ENCODE peak calls at places on chromosomes 6 and 20, in seven cellular contexts. S is H1, D is HepG2, L is HCT116, B is K562, N is Panc1, M is SK-N-SH. J is an unnamed sample.

GRCh38 chr20:44448753-44449546 is 26.7 kb upstream of the TTPAL start:
- DNase-seq in S (peak), D (peak), L (peak), B (peak), N (no peak), M (peak), J (peak)

GRCh38 chr6:12595161-12595792 is 121.3 kb upstream of the PHACTR1 start:
- DNase-seq in S (no peak), D (no peak), L (no peak), B (no peak), N (no peak), M (no peak), J (no peak)

GRCh38 chr6:159008656-159009288 is 8.8 kb upstream of the RSPH3 start:
- DNase-seq in S (no peak), D (peak), L (no peak), B (peak), N (peak), M (peak), J (no peak)

GRCh38 chr20:61821698-61822097 is 244.0 kb downstream of the TAF4 start:
- DNase-seq in S (no peak), D (no peak), L (no peak), B (no peak), N (no peak), M (no peak), J (no peak)

GRCh38 chr6:18528084-18528743 is 141.1 kb downstream of the RNF144B start:
- DNase-seq in S (no peak), D (no peak), L (no peak), B (no peak), N (no peak), M (peak), J (no peak)

GRCh38 chr6:137954253-137954652 is 87.2 kb downstream of the TNFAIP3 start:
- DNase-seq in S (no peak), D (no peak), L (no peak), B (peak), N (no peak), M (no peak), J (no peak)

GRCh38 chr20:33828912-33829560 is 17.9 kb downstream of the CHMP4B start:
- DNase-seq in S (no peak), D (no peak), L (no peak), B (no peak), N (no peak), M (no peak), J (no peak)

GRCh38 chr6:2412731-2413130 is 167.3 kb upstream of the GMDS start:
- DNase-seq in S (no peak), D (no peak), L (no peak), B (no peak), N (no peak), M (no peak), J (no peak)

GRCh38 chr20:50399003-50399916 is 110.9 kb upstream of the PTPN1 start:
- DNase-seq in S (no peak), D (peak), L (no peak), B (no peak), N (no peak), M (no peak), J (no peak)

GRCh38 chr20:55053389-55053788 is 578.0 kb downstream of the DOK5 start:
- DNase-seq in S (no peak), D (no peak), L (no peak), B (no peak), N (no peak), M (no peak), J (no peak)

GRCh38 chr20:14142171-14142570 is 146.9 kb downstream of the MACROD2 start:
- DNase-seq in S (peak), D (peak), L (peak), B (no peak), N (peak), M (peak), J (peak)

GRCh38 chr6:157443066-157443800 is 62.2 kb downstream of the ZDHHC14 start:
- DNase-seq in S (no peak), D (no peak), L (no peak), B (no peak), N (no peak), M (no peak), J (peak)

GRCh38 chr6:7827142-7827541 is 83.4 kb downstream of the TXNDC5 start:
- DNase-seq in S (no peak), D (no peak), L (no peak), B (no peak), N (no peak), M (no peak), J (no peak)
- TF ChIP-seq SIN3A in S (no peak), D (no peak), L (no peak), B (no peak), N (no peak), M (no peak), J (no peak)

GRCh38 chr6:41451515-41452163 is 94.5 kb upstream of the FOXP4 start:
- DNase-seq in S (no peak), D (no peak), L (no peak), B (no peak), N (no peak), M (no peak), J (no peak)
- TF ChIP-seq SIN3A in S (no peak), D (no peak), L (no peak), B (no peak), N (no peak), M (no peak), J (no peak)

GRCh38 chr6:44444853-44445252 is 57.3 kb downstream of the CDC5L start:
- DNase-seq in S (no peak), D (no peak), L (no peak), B (no peak), N (no peak), M (no peak), J (no peak)
- TF ChIP-seq SIN3A in S (no peak), D (no peak), L (no peak), B (no peak), N (no peak), M (no peak), J (no peak)

GRCh38 chr20:1949711-1950110 is 44.1 kb downstream of the PDYN start:
- DNase-seq in S (no peak), D (no peak), L (no peak), B (no peak), N (no peak), M (peak), J (no peak)
- TF ChIP-seq SIN3A in S (no peak), D (no peak), L (no peak), B (no peak), N (no peak), M (no peak), J (no peak)